ENCODE peak calls at places on chromosomes 16 and 17, in ten cellular contexts. D is skeletal muscle cell; W is left cardiac atrium; T is substantia nigra; H is brain microvascular endothelial cell; B is neural progenitor cell; P is tibial artery; R is CD8-positive, alpha-beta memory T cell; S is epithelial cell of esophagus; K is HAP-1. L is an unnamed sample.

GRCh38 chr17:6474906-6475305 is 30.7 kb downstream of the PIMREG start:
- DNase-seq in D (peak), W (no peak), T (no peak), B (no peak), K (no peak), R (no peak), S (peak), H (no peak), P (no peak), L (no peak)

GRCh38 chr17:36136031-36136430 is 32.4 kb downstream of the CCL4 start:
- DNase-seq in T (no peak), P (no peak), D (no peak), R (no peak), H (no peak), K (no peak), W (no peak), B (no peak), S (no peak), L (peak)

GRCh38 chr17:12021604-12022003 is 927 bp downstream of the MAP2K4 start:
- DNase-seq in H (no peak), B (no peak), S (no peak), W (no peak), T (no peak), D (no peak), K (no peak), R (no peak), P (no peak), L (no peak)

GRCh38 chr17:5545051-5545987 is 39.0 kb downstream of the NLRP1 start:
- DNase-seq in H (no peak), T (no peak), W (no peak), K (no peak), B (no peak), S (no peak), D (no peak), R (no peak), P (no peak), L (no peak)

GRCh38 chr17:32275060-32276042 is 9.7 kb downstream of the RHBDL3 start:
- DNase-seq in T (peak), H (peak), B (no peak), W (peak), P (no peak), R (no peak), S (peak), K (no peak), D (peak), L (no peak)

GRCh38 chr17:29709861-29710849 is 87.4 kb upstream of the CORO6 start:
- DNase-seq in D (no peak), H (no peak), P (no peak), B (no peak), K (no peak), R (no peak), W (no peak), T (no peak), S (no peak), L (no peak)

GRCh38 chr16:5026664-5027063 is 7.1 kb downstream of the NAGPA start:
- DNase-seq in H (no peak), W (no peak), K (no peak), R (no peak), B (no peak), S (no peak), P (no peak), T (no peak), D (no peak), L (no peak)

GRCh38 chr17:81807210-81807719 is 3.3 kb downstream of the GCGR start:
- DNase-seq in H (no peak), T (no peak), P (no peak), W (no peak), B (no peak), D (no peak), S (no peak), K (no peak), R (no peak), L (no peak)

GRCh38 chr16:4609200-4610010 is 5.3 kb downstream of the UBALD1 start:
- DNase-seq in T (no peak), W (no peak), H (no peak), B (no peak), P (no peak), S (no peak), K (no peak), D (no peak), R (no peak), L (no peak)

GRCh38 chr16:73420244-73421040 is 372.5 kb upstream of the ZFHX3 start:
- DNase-seq in S (no peak), K (no peak), W (no peak), T (no peak), B (no peak), H (no peak), D (no peak), R (no peak), P (no peak), L (no peak)

GRCh38 chr17:81026266-81027036 is 8.5 kb upstream of the BAIAP2 start:
- DNase-seq in S (no peak), W (no peak), P (no peak), K (no peak), D (no peak), B (no peak), H (no peak), R (no peak), T (no peak), L (no peak)

GRCh38 chr17:66576473-66576872 is 258.4 kb upstream of the CACNG5 start:
- DNase-seq in W (no peak), D (no peak), T (no peak), B (no peak), P (no peak), R (no peak), H (no peak), S (no peak), K (no peak), L (no peak)

GRCh38 chr16:48165961-48166578 is 10.3 kb upstream of the ABCC12 start:
- DNase-seq in K (no peak), B (no peak), P (no peak), W (no peak), H (peak), R (no peak), D (no peak), S (peak), T (no peak), L (no peak)

GRCh38 chr17:65231662-65232335 is 94.6 kb downstream of the RGS9 start:
- DNase-seq in S (peak), K (peak), T (peak), R (peak), W (peak), P (no peak), B (peak), H (peak), D (peak), L (peak)

GRCh38 chr17:43479948-43480347 is 3.8 kb upstream of the DHX8 start:
- DNase-seq in K (no peak), R (no peak), P (no peak), W (no peak), D (no peak), S (no peak), T (no peak), B (no peak), H (no peak), L (no peak)

GRCh38 chr17:65594585-65594940 is 33.1 kb upstream of the AXIN2 start:
- DNase-seq in H (peak), S (no peak), K (no peak), W (no peak), R (no peak), T (no peak), D (no peak), P (no peak), B (no peak), L (no peak)

GRCh38 chr16:66416136-66416535 is 11.0 kb upstream of the BEAN1 start:
- DNase-seq in D (no peak), B (no peak), S (peak), P (no peak), W (no peak), K (no peak), R (no peak), H (no peak), T (no peak), L (peak)

GRCh38 chr16:79814124-79814523 is 213.6 kb upstream of the MAF start:
- DNase-seq in S (peak), P (no peak), D (no peak), R (no peak), B (no peak), K (no peak), W (no peak), T (no peak), H (no peak), L (no peak)

GRCh38 chr16:52383640-52384292 is 163.2 kb downstream of the TOX3 start:
- DNase-seq in H (no peak), W (no peak), T (no peak), P (no peak), R (no peak), K (no peak), D (no peak), S (peak), B (no peak), L (no peak)

GRCh38 chr17:7634384-7634783 is 4.4 kb downstream of the SHBG start:
- DNase-seq in K (peak), H (peak), R (no peak), B (peak), W (peak), D (no peak), T (peak), S (peak), P (no peak), L (peak)

GRCh38 chr16:14298374-14299122 is 227.4 kb downstream of the MRTFB start:
- DNase-seq in K (no peak), D (no peak), W (no peak), R (no peak), T (no peak), B (no peak), S (no peak), P (no peak), H (no peak), L (no peak)

GRCh38 chr16:77745972-77746371 is 23.7 kb downstream of the NUDT7 start:
- DNase-seq in B (no peak), P (no peak), R (no peak), S (no peak), D (no peak), T (no peak), W (no peak), H (no peak), K (no peak), L (no peak)

GRCh38 chr16:23318639-23319038 is 16.5 kb downstream of the SCNN1B start:
- DNase-seq in B (no peak), P (no peak), S (peak), W (no peak), R (no peak), T (no peak), D (no peak), K (no peak), H (no peak), L (peak)

GRCh38 chr16:29170393-29171239 is 185.8 kb downstream of the LAT start:
- DNase-seq in W (no peak), D (no peak), R (no peak), T (no peak), H (no peak), P (no peak), S (no peak), B (no peak), K (no peak), L (no peak)

GRCh38 chr17:33474789-33475188 is 181.7 kb upstream of the ASIC2 start:
- DNase-seq in P (no peak), T (no peak), K (no peak), B (no peak), W (no peak), D (no peak), R (no peak), H (no peak), S (no peak), L (no peak)

GRCh38 chr17:70314096-70314495 is 144.8 kb downstream of the KCNJ2 start:
- DNase-seq in S (no peak), W (no peak), B (no peak), R (no peak), T (no peak), K (no peak), P (no peak), D (peak), H (no peak), L (no peak)

GRCh38 chr16:53071748-53072301 is 17.0 kb downstream of the CHD9 start:
- DNase-seq in S (no peak), P (peak), H (no peak), R (no peak), W (peak), K (no peak), B (no peak), D (no peak), T (peak), L (no peak)

GRCh38 chr17:68707032-68707431 is 105.9 kb upstream of the FAM20A start:
- DNase-seq in P (no peak), T (no peak), B (peak), S (peak), R (no peak), H (peak), K (no peak), W (no peak), D (no peak), L (no peak)

GRCh38 chr16:2026461-2027023 is at the start of gene NHERF2:
- DNase-seq in W (no peak), R (peak), K (no peak), S (no peak), P (no peak), H (no peak), T (peak), D (no peak), B (peak), L (no peak)

GRCh38 chr16:11986521-11987057 is 10.1 kb downstream of the SNX29 start:
- DNase-seq in P (no peak), H (peak), B (no peak), T (no peak), S (no peak), R (no peak), K (no peak), D (no peak), W (no peak), L (no peak)

GRCh38 chr16:28093383-28093725 is 29.8 kb upstream of the GSG1L start:
- DNase-seq in P (no peak), K (no peak), B (no peak), H (no peak), S (no peak), W (no peak), T (no peak), D (no peak), R (no peak), L (no peak)

GRCh38 chr17:78127888-78128615 is 503 bp downstream of the TMC6 start:
- DNase-seq in P (no peak), B (peak), K (no peak), D (no peak), R (no peak), T (peak), W (no peak), S (peak), H (no peak), L (peak)

GRCh38 chr17:76581515-76581914 is 4.1 kb downstream of the ST6GALNAC2 start:
- DNase-seq in K (no peak), T (no peak), R (no peak), P (no peak), D (no peak), W (no peak), H (no peak), S (peak), B (no peak), L (no peak)

GRCh38 chr17:3035256-3035967 is 28.0 kb downstream of the OR1D5 start:
- DNase-seq in S (no peak), W (no peak), H (no peak), R (no peak), P (no peak), K (no peak), D (no peak), T (no peak), B (no peak), L (no peak)

GRCh38 chr17:78143214-78144145 is 2.7 kb upstream of the C17orf99 start:
- DNase-seq in K (no peak), P (no peak), D (no peak), W (no peak), S (no peak), R (no peak), T (no peak), H (no peak), B (no peak), L (no peak)

GRCh38 chr17:78766743-78767294 is 15.3 kb downstream of the CYTH1 start:
- DNase-seq in B (no peak), S (no peak), T (no peak), W (no peak), P (no peak), K (no peak), D (no peak), H (no peak), R (no peak), L (no peak)

GRCh38 chr17:74519951-74520553 is 11.2 kb downstream of the CD300LB start:
- DNase-seq in B (no peak), W (no peak), R (no peak), H (no peak), P (peak), S (no peak), K (no peak), T (peak), D (no peak), L (peak)

GRCh38 chr17:57607553-57608120 is 137.5 kb downstream of the CCDC182 start:
- DNase-seq in S (peak), W (no peak), D (no peak), K (no peak), H (no peak), R (no peak), T (no peak), B (no peak), P (no peak), L (no peak)

GRCh38 chr16:1333149-1333812 is at the start of gene BAIAP3:
- DNase-seq in H (no peak), P (no peak), D (no peak), B (peak), R (peak), S (peak), W (peak), T (peak), K (no peak), L (peak)